ENCODE peak calls at places on chromosomes 5 and 9, in eight cellular contexts. H is A549, Q is IMR-90, S is H1, Z is HCT116, P is SK-N-SH, W is K562, T is GM12878. X is an unnamed sample.

GRCh38 chr9:37523916-37524315 is 38.2 kb downstream of the POLR1E start:
- DNase-seq in H (no peak), Q (no peak), S (no peak), Z (no peak), P (no peak), W (no peak), T (no peak), X (no peak)

GRCh38 chr9:34072410-34072809 is 23.7 kb upstream of the UBAP2 start:
- DNase-seq in H (no peak), Q (no peak), S (no peak), Z (peak), P (no peak), W (no peak), T (no peak), X (no peak)

GRCh38 chr9:88498880-88499279 is 36.1 kb upstream of the NXNL2 start:
- DNase-seq in H (no peak), Q (no peak), S (no peak), Z (no peak), P (no peak), W (no peak), T (no peak), X (no peak)

GRCh38 chr5:108115673-108116072 is 266.2 kb downstream of the FBXL17 start:
- DNase-seq in H (no peak), Q (no peak), S (no peak), Z (no peak), P (no peak), W (no peak), T (no peak), X (no peak)

GRCh38 chr9:89740722-89741121 is 135.9 kb downstream of the GADD45G start:
- DNase-seq in H (no peak), Q (no peak), S (no peak), Z (no peak), P (no peak), W (no peak), T (peak), X (no peak)

GRCh38 chr5:36691993-36692392 is 85.6 kb downstream of the SLC1A3 start:
- DNase-seq in H (no peak), Q (peak), S (no peak), Z (no peak), P (no peak), W (no peak), T (no peak), X (no peak)

GRCh38 chr5:95084757-95085156 is 200.1 kb downstream of the MCTP1 start:
- DNase-seq in H (peak), Q (no peak), S (no peak), Z (no peak), P (no peak), W (no peak), T (no peak), X (no peak)

GRCh38 chr5:65395526-65396155 is 86.1 kb downstream of the ADAMTS6 start:
- DNase-seq in H (no peak), Q (peak), S (no peak), Z (no peak), P (no peak), W (no peak), T (no peak), X (no peak)

GRCh38 chr9:97600531-97601227 is 32.5 kb downstream of the TSTD2 start:
- DNase-seq in H (no peak), Q (no peak), S (no peak), Z (no peak), P (no peak), W (no peak), T (no peak), X (no peak)

GRCh38 chr9:78213696-78214095 is 22.2 kb upstream of the CEP78 start:
- DNase-seq in H (peak), Q (no peak), S (no peak), Z (no peak), P (peak), W (no peak), T (no peak), X (peak)

GRCh38 chr9:3732077-3733038 is 206.6 kb upstream of the RFX3 start:
- DNase-seq in H (peak), Q (peak), S (no peak), Z (peak), P (peak), W (peak), T (peak), X (peak)

GRCh38 chr9:134789168-134789567 is 91.4 kb upstream of the FCN2 start:
- DNase-seq in H (no peak), Q (no peak), S (no peak), Z (no peak), P (no peak), W (no peak), T (no peak), X (no peak)

GRCh38 chr5:989961-990530 is 18.6 kb upstream of the NKD2 start:
- DNase-seq in H (no peak), Q (no peak), S (peak), Z (no peak), P (peak), W (no peak), T (no peak), X (no peak)

DNA sequence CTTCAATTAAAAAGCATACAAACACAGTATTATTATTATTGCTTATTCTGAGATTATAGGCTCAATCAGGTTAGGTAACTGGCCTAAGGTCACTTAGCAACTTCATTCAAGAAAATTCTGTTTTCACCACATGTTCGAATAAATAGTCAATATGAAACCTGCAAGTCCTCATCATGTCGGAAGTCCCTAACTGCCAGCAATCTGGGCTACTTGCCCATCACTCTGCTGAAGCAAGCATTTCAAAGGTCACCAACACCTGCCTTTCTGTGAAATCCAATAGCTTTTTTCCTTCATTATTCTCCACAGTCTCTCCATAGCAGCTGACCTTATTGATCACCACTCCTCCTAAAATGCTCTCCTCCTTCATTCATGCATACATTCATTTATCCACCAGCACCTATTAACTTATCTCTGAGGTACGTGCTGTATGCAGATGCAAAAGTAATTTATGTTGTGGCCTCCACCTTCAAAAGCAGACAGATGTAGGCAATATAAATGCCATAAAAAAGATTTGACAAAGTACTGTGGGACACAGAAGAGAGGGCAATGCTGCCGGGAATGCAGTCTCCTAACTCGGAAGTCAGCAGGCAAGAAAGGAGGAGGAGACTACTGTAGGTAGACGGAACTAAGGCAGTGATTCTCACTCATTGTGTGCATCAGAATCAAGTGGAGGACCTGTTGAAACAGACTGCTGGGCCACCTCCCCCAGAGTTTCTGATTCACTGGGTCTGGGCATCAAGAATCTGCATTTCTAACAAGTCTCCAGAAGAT is 310.9 kb downstream of the BNC2 start:
- DNase-seq in H (no peak), Q (no peak), S (no peak), Z (no peak), P (no peak), W (no peak), T (no peak), X (no peak)
- TF ChIP-seq RAD21 in H (no peak), Q (no peak), S (no peak), Z (no peak), P (no peak), W (no peak), T (no peak), X (no peak)

GRCh38 chr5:2746642-2747041 is 4.8 kb downstream of the IRX2 start:
- DNase-seq in H (no peak), Q (no peak), S (no peak), Z (no peak), P (no peak), W (no peak), T (no peak), X (no peak)
- TF ChIP-seq RAD21 in H (no peak), Q (no peak), S (no peak), Z (no peak), P (no peak), W (no peak), T (no peak), X (no peak)

DNA sequence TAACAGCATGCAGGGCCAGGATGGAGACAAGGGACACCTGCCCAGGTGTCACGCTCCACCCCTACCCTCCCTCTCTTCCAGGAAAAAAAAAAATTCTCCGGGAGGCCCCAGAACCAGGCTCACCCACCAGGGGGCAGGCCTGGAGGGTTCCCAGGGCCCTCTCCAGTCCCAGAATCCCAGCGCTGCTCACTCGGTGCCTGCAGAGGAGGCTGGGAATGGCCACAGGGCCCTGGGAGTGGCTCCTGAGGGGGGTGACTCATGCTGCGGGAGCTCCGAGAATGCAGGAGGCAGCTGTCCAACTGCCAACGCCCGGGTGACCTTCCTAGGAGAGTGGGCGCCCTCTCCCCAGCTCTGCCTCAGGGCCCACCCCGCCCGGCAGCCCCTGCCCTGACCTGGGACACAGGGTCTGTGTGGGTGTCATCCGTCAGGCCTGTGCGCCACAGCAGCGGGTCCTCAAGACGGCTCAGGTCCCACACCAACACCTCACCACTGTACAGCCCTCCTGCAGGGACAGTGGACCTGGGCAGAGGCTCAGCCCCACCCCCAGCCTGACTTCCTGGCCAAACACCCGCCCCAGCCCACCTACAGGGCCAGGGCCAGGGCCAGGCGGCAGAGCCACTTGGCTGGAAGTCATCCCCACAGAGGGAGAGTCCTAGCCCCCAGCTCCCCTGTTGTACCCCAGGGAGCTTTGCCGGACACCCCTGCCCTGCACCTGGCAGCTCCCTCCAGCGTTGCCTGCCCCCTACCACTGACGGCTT is 21.2 kb downstream of the DYNC2I2 start:
- DNase-seq in H (peak), Q (peak), S (peak), Z (peak), P (peak), W (peak), T (no peak), X (peak)
- TF ChIP-seq RAD21 in H (peak), Q (peak), S (peak), Z (no peak), P (peak), W (peak), T (no peak), X (peak)

DNA sequence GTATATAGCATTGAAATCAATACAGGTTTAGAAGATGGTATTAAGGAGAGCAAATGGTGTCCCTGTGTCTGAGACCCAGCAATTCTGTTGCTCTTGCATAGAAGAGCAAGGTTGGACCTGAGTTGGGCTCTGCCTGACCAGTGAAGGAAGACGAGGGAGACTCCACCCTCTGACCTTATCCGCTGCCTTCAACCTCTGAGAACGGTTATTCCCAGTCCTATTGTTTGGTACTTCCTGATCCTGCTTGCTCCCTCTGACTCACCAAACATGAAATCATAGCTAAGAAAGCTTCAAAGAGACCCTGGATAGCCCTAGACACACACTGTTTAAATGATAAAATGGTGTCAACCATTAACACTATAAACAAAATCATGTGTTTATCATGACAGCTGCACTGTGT is 218.5 kb downstream of the PLK2 start:
- DNase-seq in H (peak), Q (peak), S (no peak), Z (no peak), P (no peak), W (no peak), T (no peak), X (no peak)
- TF ChIP-seq RAD21 in H (no peak), Q (no peak), S (no peak), Z (no peak), P (no peak), W (no peak), T (no peak), X (no peak)

X was measured in HepG2.